ENCODE peak calls at places on chromosomes 1 and 21, in five cellular contexts. Y, J, E, L and H are unnamed samples.

GRCh38 chr1:15953791-15954201 is 22.1 kb downstream of the ZBTB17 start:
- DNase-seq in Y (no peak), E (peak; percentile 79), L (no peak), J (no peak), H (no peak)

GRCh38 chr1:36981771-36982622 is 52.3 kb downstream of the GRIK3 start:
- DNase-seq in J (no peak), Y (no peak), E (peak; percentile 28), L (no peak), H (peak; percentile 14)

GRCh38 chr1:17319561-17320350 is 11.8 kb downstream of the PADI4 start:
- DNase-seq in L (no peak), J (no peak), Y (no peak), E (no peak), H (no peak)

GRCh38 chr1:39671793-39672550 is at the start of gene NT5C1A:
- DNase-seq in L (no peak), J (no peak), Y (no peak), E (peak; percentile 89), H (peak; percentile 2)

GRCh38 chr1:220551001-220551400 is 23.1 kb downstream of the MARK1 start:
- DNase-seq in Y (no peak), J (no peak), L (no peak), E (no peak), H (no peak)

GRCh38 chr1:230127105-230128054 is 60.3 kb downstream of the GALNT2 start:
- DNase-seq in Y (no peak), J (no peak), E (no peak), L (no peak), H (no peak)

GRCh38 chr1:222004034-222004433 is 262.1 kb upstream of the DUSP10 start:
- DNase-seq in Y (no peak), E (no peak), J (no peak), L (no peak), H (no peak)

GRCh38 chr1:32351859-32352745 is 10.2 kb downstream of the FAM229A start:
- DNase-seq in L (peak; percentile 40), J (no peak), Y (no peak), E (peak; percentile 70), H (peak; percentile 34)

GRCh38 chr1:17618558-17619247 is 79.2 kb downstream of the ARHGEF10L start:
- DNase-seq in L (no peak), Y (no peak), J (no peak), E (no peak), H (no peak)

GRCh38 chr1:191306916-191307315 is 829.3 kb upstream of the BRINP3 start:
- DNase-seq in E (no peak), Y (no peak), J (no peak), L (no peak), H (no peak)

GRCh38 chr1:100187912-100188311 is 9.9 kb upstream of the LRRC39 start:
- DNase-seq in J (no peak), L (peak; percentile 17), Y (no peak), E (no peak), H (no peak)

GRCh38 chr1:18535391-18536210 is 54.9 kb downstream of the KLHDC7A start:
- DNase-seq in E (no peak), Y (no peak), J (no peak), L (no peak), H (peak; percentile 79)

GRCh38 chr21:45267390-45267760 is 20.3 kb downstream of the POFUT2 start:
- DNase-seq in J (no peak), Y (no peak), E (no peak), L (no peak), H (no peak)

GRCh38 chr1:205141236-205142104 is 19.7 kb upstream of the RBBP5 start:
- DNase-seq in L (peak; percentile 66), Y (peak; percentile 71), J (peak; percentile 30), E (peak; percentile 67), H (peak; percentile 88)

GRCh38 chr1:241443561-241443960 is 76.0 kb downstream of the FH start:
- DNase-seq in L (no peak), Y (no peak), J (no peak), E (no peak), H (no peak)

GRCh38 chr1:202146993-202147392 is 2.5 kb upstream of the ARL8A start:
- DNase-seq in E (no peak), L (no peak), J (no peak), Y (no peak), H (no peak)

GRCh38 chr21:43667191-43667904 is 8.0 kb downstream of the RRP1B start:
- DNase-seq in J (no peak), Y (no peak), E (no peak), L (no peak), H (no peak)

GRCh38 chr1:42971848-42972291 is 13.2 kb upstream of the SLC2A1 start:
- DNase-seq in J (no peak), L (no peak), E (no peak), Y (no peak), H (no peak)

GRCh38 chr1:183106746-183107145 is 79.3 kb upstream of the LAMC2 start:
- DNase-seq in J (no peak), L (no peak), E (no peak), Y (no peak), H (no peak)

GRCh38 chr1:241637046-241637590 is 3.1 kb downstream of the CHML start:
- DNase-seq in J (no peak), L (no peak), E (no peak), Y (no peak), H (no peak)

GRCh38 chr1:170665625-170666024 is 1.7 kb downstream of the PRRX1 start:
- DNase-seq in Y (no peak), E (no peak), L (no peak), J (no peak), H (no peak)

GRCh38 chr1:201861448-201861847 is 27.2 kb upstream of the SHISA4 start:
- DNase-seq in J (no peak), L (no peak), Y (no peak), E (no peak), H (no peak)

GRCh38 chr1:208089971-208090755 is 154.0 kb downstream of the PLXNA2 start:
- DNase-seq in E (peak; percentile 60), J (no peak), L (no peak), Y (no peak), H (peak; percentile 54)

GRCh38 chr1:2541619-2542246 is 11.7 kb upstream of the HES5 start:
- DNase-seq in E (no peak), L (no peak), J (no peak), Y (no peak), H (no peak)

GRCh38 chr1:221336141-221336540 is 405.7 kb downstream of the DUSP10 start:
- DNase-seq in Y (no peak), E (no peak), L (peak; percentile 11), J (no peak), H (no peak)

GRCh38 chr1:216626394-216627067 is 96.7 kb downstream of the ESRRG start:
- DNase-seq in E (no peak), L (no peak), Y (no peak), J (no peak), H (no peak)

GRCh38 chr1:39795651-39796050 is 7.0 kb upstream of the BMP8B start:
- DNase-seq in Y (no peak), L (no peak), J (no peak), E (peak; percentile 4), H (no peak)

GRCh38 chr1:6523566-6523965 is 30.7 kb downstream of the NOL9 start:
- DNase-seq in E (peak; percentile 77), J (no peak), Y (peak; percentile 41), L (peak; percentile 65), H (peak; percentile 57)

GRCh38 chr1:63794354-63794753 is 20.5 kb downstream of the ROR1 start:
- DNase-seq in J (no peak), E (no peak), Y (no peak), L (no peak), H (no peak)

GRCh38 chr1:245388687-245389086 is 233.9 kb downstream of the KIF26B start:
- DNase-seq in L (no peak), Y (no peak), J (no peak), E (no peak), H (no peak)

GRCh38 chr1:238589843-238590435 is 699.2 kb upstream of the ZP4 start:
- DNase-seq in J (no peak), L (no peak), E (no peak), Y (no peak), H (no peak)
- TF ChIP-seq JUND in J (no peak), L (no peak), E (no peak), Y (no peak), H (no peak)

GRCh38 chr1:109804660-109805059 is 40.9 kb upstream of the EPS8L3 start:
- DNase-seq in L (no peak), E (no peak), J (no peak), Y (no peak), H (no peak)

GRCh38 chr1:109803901-109804331 is 40.2 kb upstream of the EPS8L3 start:
- DNase-seq in E (no peak), L (no peak), Y (no peak), J (no peak), H (no peak)

GRCh38 chr1:109806733-109807397 is 43.1 kb upstream of the EPS8L3 start:
- DNase-seq in J (no peak), Y (no peak), E (no peak), L (no peak), H (no peak)

GRCh38 chr1:109807398-109807795 is 43.7 kb upstream of the EPS8L3 start:
- DNase-seq in Y (no peak), E (no peak), J (no peak), L (no peak), H (no peak)

DNA sequence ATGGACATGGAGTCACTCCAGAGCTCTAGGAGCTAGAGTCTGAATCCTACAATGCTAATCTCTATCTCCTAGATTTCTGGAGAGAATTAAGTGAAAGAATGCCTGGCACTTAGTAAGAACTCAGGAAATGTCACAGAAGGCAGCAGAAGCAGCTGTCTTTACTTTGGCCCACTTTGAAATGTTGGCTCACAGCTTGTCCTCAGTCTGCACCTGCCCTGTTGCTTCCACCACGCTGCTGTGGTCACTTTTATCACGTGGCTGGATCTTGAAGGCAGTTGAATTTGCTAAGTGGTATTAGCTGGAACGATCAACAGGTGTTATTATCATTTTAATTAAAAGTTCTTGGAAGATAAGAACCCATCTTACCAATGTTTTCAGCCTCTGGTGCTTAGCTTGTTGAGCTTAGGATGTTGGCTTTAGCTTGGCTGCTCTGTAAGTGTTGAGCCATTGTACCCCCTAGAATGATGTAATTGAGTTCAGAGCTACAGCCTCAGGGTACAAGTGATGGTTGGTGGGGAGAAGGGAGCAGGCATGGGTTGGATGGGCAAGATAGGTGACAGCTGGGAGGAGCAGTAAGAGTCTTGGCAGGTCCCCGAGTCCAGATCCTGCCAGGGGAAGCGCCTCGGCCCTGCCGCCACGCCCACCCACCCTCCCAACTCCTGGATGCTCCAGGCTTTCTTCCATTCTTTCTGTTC is 41.9 kb upstream of the EPS8L3 start:
- DNase-seq in E (no peak), Y (no peak), L (no peak), J (no peak), H (no peak)
- TF ChIP-seq JUND in E (no peak), Y (no peak), L (no peak), J (no peak), H (no peak)

DNA sequence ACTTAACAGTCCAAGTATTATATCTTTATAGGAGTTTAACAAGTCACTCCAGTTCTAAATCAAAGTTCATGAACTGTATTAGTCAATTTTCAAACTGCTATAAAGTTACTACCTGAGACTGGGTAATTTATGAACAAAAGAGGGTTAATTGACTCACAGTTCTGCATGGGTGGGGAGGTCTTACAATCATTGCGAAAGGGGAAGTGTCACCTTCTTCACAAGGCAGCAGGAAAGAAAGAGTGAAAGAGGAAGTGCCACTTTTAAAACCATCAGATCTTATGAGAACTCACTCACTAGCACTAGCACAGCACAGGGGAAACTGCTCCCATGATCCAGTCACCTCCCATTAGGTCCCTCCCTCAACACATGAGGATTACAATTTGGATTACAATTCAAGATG is 70.0 kb downstream of the CLCA4 start:
- DNase-seq in L (no peak), Y (no peak), J (peak; percentile 75), E (no peak), H (no peak)
- TF ChIP-seq JUND in L (no peak), Y (no peak), J (peak; percentile 83), E (no peak), H (no peak)

GRCh38 chr1:27602510-27603319 is 1.2 kb downstream of the AHDC1 start:
- DNase-seq in Y (no peak), E (peak; percentile 91), L (no peak), J (no peak), H (peak; percentile 54)
- TF ChIP-seq JUND in Y (no peak), E (no peak), L (no peak), J (no peak), H (no peak)